ENCODE peak calls at places on chromosomes 11 and 22, in four cellular contexts. One of them, this sample, is unnamed.

GRCh38 chr11:6812391-6813005 is 13.0 kb upstream of the OR6A2 start:
- DNase-seq in A549: peak
- DNase-seq in vagina: no peak
- DNase-seq in AG09309: no peak
- DNase-seq in this sample: peak

GRCh38 chr11:124518900-124519541 is 24.4 kb downstream of the OR8B12 start:
- DNase-seq in AG09309: no peak
- DNase-seq in A549: no peak
- DNase-seq in vagina: no peak
- DNase-seq in this sample: no peak

GRCh38 chr11:58726594-58727414 is 4.9 kb downstream of the GLYAT start:
- DNase-seq in A549: no peak
- DNase-seq in vagina: no peak
- DNase-seq in AG09309: no peak
- DNase-seq in this sample: no peak

GRCh38 chr11:124629961-124630360 is 7.3 kb downstream of the TBRG1 start:
- DNase-seq in A549: no peak
- DNase-seq in vagina: no peak
- DNase-seq in AG09309: no peak
- DNase-seq in this sample: no peak

GRCh38 chr11:76672431-76673163 is 2.0 kb upstream of the LRRC32 start:
- DNase-seq in AG09309: no peak
- DNase-seq in vagina: no peak
- DNase-seq in A549: no peak
- DNase-seq in this sample: no peak

GRCh38 chr11:33699515-33700424 is 856 bp downstream of the C11orf91 start:
- DNase-seq in AG09309: no peak
- DNase-seq in vagina: no peak
- DNase-seq in A549: no peak
- DNase-seq in this sample: no peak

GRCh38 chr22:47036936-47037485 is 274.6 kb downstream of the TBC1D22A start:
- DNase-seq in A549: no peak
- DNase-seq in vagina: no peak
- DNase-seq in AG09309: no peak
- DNase-seq in this sample: no peak

GRCh38 chr11:134800130-134800529 is 388.1 kb upstream of the B3GAT1 start:
- DNase-seq in AG09309: no peak
- DNase-seq in vagina: no peak
- DNase-seq in A549: no peak
- DNase-seq in this sample: no peak

GRCh38 chr22:26887456-26887855 is 230.1 kb downstream of the MIAT start:
- DNase-seq in AG09309: peak
- DNase-seq in vagina: no peak
- DNase-seq in A549: peak
- DNase-seq in this sample: peak

GRCh38 chr11:59212744-59213573 is at the start of gene MPEG1:
- DNase-seq in vagina: peak
- DNase-seq in A549: no peak
- DNase-seq in AG09309: no peak
- DNase-seq in this sample: no peak

GRCh38 chr11:27694992-27695391 is 5.3 kb downstream of the BDNF start:
- DNase-seq in A549: peak
- DNase-seq in AG09309: no peak
- DNase-seq in vagina: no peak
- DNase-seq in this sample: peak
- TF ChIP-seq CTCF in A549: peak
- TF ChIP-seq CTCF in AG09309: peak
- TF ChIP-seq CTCF in vagina: no peak
- TF ChIP-seq CTCF in this sample: peak

GRCh38 chr11:75305993-75306392 is 45.5 kb downstream of the ARRB1 start:
- DNase-seq in vagina: no peak
- DNase-seq in AG09309: no peak
- DNase-seq in A549: no peak
- DNase-seq in this sample: no peak

GRCh38 chr11:75308986-75309385 is 42.5 kb downstream of the ARRB1 start:
- DNase-seq in A549: no peak
- DNase-seq in vagina: no peak
- DNase-seq in AG09309: no peak
- DNase-seq in this sample: no peak

GRCh38 chr11:75308116-75308515 is 43.3 kb downstream of the ARRB1 start:
- DNase-seq in A549: no peak
- DNase-seq in AG09309: no peak
- DNase-seq in vagina: no peak
- DNase-seq in this sample: no peak

GRCh38 chr11:75307058-75307457 is 44.4 kb downstream of the ARRB1 start:
- DNase-seq in A549: no peak
- DNase-seq in AG09309: no peak
- DNase-seq in vagina: no peak
- DNase-seq in this sample: no peak

DNA sequence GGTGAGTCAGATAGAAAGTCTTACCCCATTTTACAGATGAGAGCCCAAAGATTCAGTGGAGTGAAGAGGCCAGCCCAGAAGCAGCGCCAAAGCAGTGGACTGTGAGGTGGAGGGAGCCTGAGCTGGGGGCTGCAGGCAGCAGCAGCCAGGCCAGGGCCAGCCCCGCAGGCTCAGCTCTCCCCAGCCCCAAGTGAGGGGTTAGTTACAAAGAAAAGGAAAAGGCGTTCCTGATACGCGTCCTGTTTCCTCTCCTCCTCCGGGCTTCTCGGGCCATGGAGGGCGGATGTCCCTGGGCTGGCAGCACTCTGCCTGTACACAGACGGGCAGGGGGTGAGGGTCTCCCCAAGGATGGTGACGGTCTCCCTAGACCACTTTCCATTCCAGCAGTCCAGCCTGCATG is 44.9 kb downstream of the ARRB1 start:
- DNase-seq in AG09309: no peak
- DNase-seq in vagina: no peak
- DNase-seq in A549: no peak
- DNase-seq in this sample: no peak
- H3K4me3 ChIP-seq in AG09309: no peak
- H3K4me3 ChIP-seq in vagina: no peak
- H3K4me3 ChIP-seq in A549: no peak
- H3K4me3 ChIP-seq in this sample: no peak

GRCh38 chr22:17786435-17787158 is 12.3 kb upstream of the BID start:
- DNase-seq in AG09309: no peak
- DNase-seq in vagina: no peak
- DNase-seq in A549: no peak
- DNase-seq in this sample: peak

GRCh38 chr22:17789379-17790200 is 15.3 kb upstream of the BID start:
- DNase-seq in A549: no peak
- DNase-seq in vagina: no peak
- DNase-seq in AG09309: no peak
- DNase-seq in this sample: no peak

GRCh38 chr22:17788023-17788330 is 13.7 kb upstream of the BID start:
- DNase-seq in A549: no peak
- DNase-seq in vagina: no peak
- DNase-seq in AG09309: no peak
- DNase-seq in this sample: no peak

GRCh38 chr22:17787159-17788022 is 13.1 kb upstream of the BID start:
- DNase-seq in vagina: no peak
- DNase-seq in A549: no peak
- DNase-seq in AG09309: no peak
- DNase-seq in this sample: peak

GRCh38 chr22:17788528-17789378 is 14.5 kb upstream of the BID start:
- DNase-seq in AG09309: no peak
- DNase-seq in A549: no peak
- DNase-seq in vagina: no peak
- DNase-seq in this sample: no peak
- TF ChIP-seq CTCF in AG09309: no peak
- TF ChIP-seq CTCF in A549: peak
- TF ChIP-seq CTCF in vagina: no peak
- TF ChIP-seq CTCF in this sample: peak

GRCh38 chr22:37231406-37232139 is 12.5 kb downstream of the RAC2 start:
- DNase-seq in vagina: no peak
- DNase-seq in A549: no peak
- DNase-seq in AG09309: no peak
- DNase-seq in this sample: no peak

GRCh38 chr22:37229805-37230672 is 14.0 kb downstream of the RAC2 start:
- DNase-seq in AG09309: peak
- DNase-seq in A549: no peak
- DNase-seq in vagina: no peak
- DNase-seq in this sample: peak

GRCh38 chr22:37228106-37229011 is 15.7 kb downstream of the RAC2 start:
- DNase-seq in vagina: no peak
- DNase-seq in A549: no peak
- DNase-seq in AG09309: no peak
- DNase-seq in this sample: peak

GRCh38 chr22:37230673-37231405 is 13.2 kb downstream of the RAC2 start:
- DNase-seq in vagina: no peak
- DNase-seq in A549: no peak
- DNase-seq in AG09309: no peak
- DNase-seq in this sample: no peak

GRCh38 chr22:37229012-37229804 is 14.9 kb downstream of the RAC2 start:
- DNase-seq in A549: peak
- DNase-seq in vagina: no peak
- DNase-seq in AG09309: peak
- DNase-seq in this sample: peak
- H3K4me3 ChIP-seq in A549: no peak
- H3K4me3 ChIP-seq in vagina: no peak
- H3K4me3 ChIP-seq in AG09309: no peak
- H3K4me3 ChIP-seq in this sample: no peak

GRCh38 chr22:37225481-37225880 is 13.2 kb upstream of the SSTR3 start:
- DNase-seq in vagina: no peak
- DNase-seq in A549: peak
- DNase-seq in AG09309: no peak
- DNase-seq in this sample: no peak
- TF ChIP-seq CTCF in vagina: no peak
- TF ChIP-seq CTCF in A549: no peak
- TF ChIP-seq CTCF in AG09309: peak
- TF ChIP-seq CTCF in this sample: peak